ENCODE peak calls at places on chromosomes 11 and 22, in six cellular contexts. One of them, this sample, is unnamed.

GRCh38 chr11:2796091-2796490 is 89.5 kb downstream of the CDKN1C start:
- DNase-seq in suprapubic skin: peak
- DNase-seq in tibial nerve: peak
- DNase-seq in A549: no peak
- DNase-seq in upper lobe of left lung: peak
- DNase-seq in ovary: peak
- DNase-seq in this sample: no peak

GRCh38 chr22:50700387-50701075 is 27.9 kb downstream of the SHANK3 start:
- DNase-seq in upper lobe of left lung: no peak
- DNase-seq in A549: no peak
- DNase-seq in tibial nerve: no peak
- DNase-seq in ovary: peak
- DNase-seq in suprapubic skin: peak
- DNase-seq in this sample: no peak

GRCh38 chr11:73530109-73530508 is 67.8 kb downstream of the FAM168A start:
- DNase-seq in tibial nerve: no peak
- DNase-seq in ovary: no peak
- DNase-seq in A549: peak
- DNase-seq in suprapubic skin: no peak
- DNase-seq in upper lobe of left lung: no peak
- DNase-seq in this sample: no peak

GRCh38 chr22:47195156-47195675 is 432.8 kb downstream of the TBC1D22A start:
- DNase-seq in ovary: no peak
- DNase-seq in tibial nerve: peak
- DNase-seq in upper lobe of left lung: no peak
- DNase-seq in suprapubic skin: peak
- DNase-seq in A549: no peak
- DNase-seq in this sample: peak

GRCh38 chr11:103396237-103396636 is 287.0 kb downstream of the DYNC2H1 start:
- DNase-seq in upper lobe of left lung: no peak
- DNase-seq in tibial nerve: no peak
- DNase-seq in A549: no peak
- DNase-seq in ovary: no peak
- DNase-seq in suprapubic skin: no peak
- DNase-seq in this sample: no peak

GRCh38 chr22:44701824-44702478 is at the start of gene PRR5:
- DNase-seq in suprapubic skin: peak
- DNase-seq in upper lobe of left lung: peak
- DNase-seq in A549: peak
- DNase-seq in tibial nerve: peak
- DNase-seq in ovary: peak
- DNase-seq in this sample: peak

GRCh38 chr22:48476599-48476998 is 1351.1 kb downstream of the BRD1 start:
- DNase-seq in suprapubic skin: peak
- DNase-seq in A549: no peak
- DNase-seq in tibial nerve: no peak
- DNase-seq in ovary: no peak
- DNase-seq in upper lobe of left lung: no peak
- DNase-seq in this sample: no peak

GRCh38 chr11:832529-833113 is at the start of gene CD151:
- DNase-seq in A549: peak
- DNase-seq in ovary: no peak
- DNase-seq in tibial nerve: no peak
- DNase-seq in suprapubic skin: no peak
- DNase-seq in upper lobe of left lung: peak
- DNase-seq in this sample: peak

GRCh38 chr11:99693941-99694492 is 673.3 kb downstream of the CNTN5 start:
- DNase-seq in A549: peak
- DNase-seq in suprapubic skin: no peak
- DNase-seq in upper lobe of left lung: no peak
- DNase-seq in ovary: no peak
- DNase-seq in tibial nerve: no peak
- DNase-seq in this sample: no peak

GRCh38 chr11:108852701-108853100 is 187.8 kb downstream of the DDX10 start:
- DNase-seq in tibial nerve: no peak
- DNase-seq in upper lobe of left lung: no peak
- DNase-seq in ovary: no peak
- DNase-seq in suprapubic skin: no peak
- DNase-seq in A549: no peak
- DNase-seq in this sample: no peak

GRCh38 chr22:36197601-36198146 is 3.9 kb downstream of the APOL4 start:
- DNase-seq in tibial nerve: no peak
- DNase-seq in upper lobe of left lung: no peak
- DNase-seq in ovary: no peak
- DNase-seq in suprapubic skin: no peak
- DNase-seq in A549: no peak
- DNase-seq in this sample: no peak

GRCh38 chr11:22920939-22921565 is 60.8 kb upstream of the CCDC179 start:
- DNase-seq in ovary: no peak
- DNase-seq in A549: peak
- DNase-seq in suprapubic skin: no peak
- DNase-seq in tibial nerve: no peak
- DNase-seq in upper lobe of left lung: no peak
- DNase-seq in this sample: no peak

GRCh38 chr11:22633354-22633902 is 7.8 kb upstream of the FANCF start:
- DNase-seq in tibial nerve: no peak
- DNase-seq in ovary: no peak
- DNase-seq in upper lobe of left lung: no peak
- DNase-seq in A549: no peak
- DNase-seq in suprapubic skin: no peak
- DNase-seq in this sample: no peak

GRCh38 chr11:62108017-62108750 is 15.6 kb upstream of the INCENP start:
- DNase-seq in upper lobe of left lung: no peak
- DNase-seq in ovary: no peak
- DNase-seq in tibial nerve: no peak
- DNase-seq in suprapubic skin: no peak
- DNase-seq in A549: peak
- DNase-seq in this sample: no peak

GRCh38 chr11:94938399-94939055 is 34.8 kb downstream of the CWC15 start:
- DNase-seq in suprapubic skin: peak
- DNase-seq in A549: no peak
- DNase-seq in tibial nerve: peak
- DNase-seq in ovary: peak
- DNase-seq in upper lobe of left lung: no peak
- DNase-seq in this sample: no peak

GRCh38 chr11:65204646-65205601 is 23.2 kb downstream of the CAPN1 start:
- DNase-seq in ovary: no peak
- DNase-seq in suprapubic skin: peak
- DNase-seq in tibial nerve: no peak
- DNase-seq in A549: peak
- DNase-seq in upper lobe of left lung: peak
- DNase-seq in this sample: peak

GRCh38 chr11:3837793-3838192 is 3.0 kb downstream of the RHOG start:
- DNase-seq in upper lobe of left lung: no peak
- DNase-seq in suprapubic skin: peak
- DNase-seq in ovary: no peak
- DNase-seq in A549: no peak
- DNase-seq in tibial nerve: no peak
- DNase-seq in this sample: peak

GRCh38 chr11:128331317-128331716 is 256.0 kb downstream of the ETS1 start:
- DNase-seq in suprapubic skin: no peak
- DNase-seq in A549: no peak
- DNase-seq in tibial nerve: no peak
- DNase-seq in upper lobe of left lung: no peak
- DNase-seq in ovary: no peak
- DNase-seq in this sample: no peak

GRCh38 chr11:15750535-15751297 is 605.6 kb downstream of the SOX6 start:
- DNase-seq in ovary: no peak
- DNase-seq in upper lobe of left lung: peak
- DNase-seq in A549: no peak
- DNase-seq in suprapubic skin: no peak
- DNase-seq in tibial nerve: no peak
- DNase-seq in this sample: no peak

GRCh38 chr11:111819161-111820058 is 52.0 kb downstream of the ALG9 start:
- DNase-seq in tibial nerve: no peak
- DNase-seq in upper lobe of left lung: no peak
- DNase-seq in suprapubic skin: no peak
- DNase-seq in ovary: no peak
- DNase-seq in A549: no peak
- DNase-seq in this sample: peak

DNA sequence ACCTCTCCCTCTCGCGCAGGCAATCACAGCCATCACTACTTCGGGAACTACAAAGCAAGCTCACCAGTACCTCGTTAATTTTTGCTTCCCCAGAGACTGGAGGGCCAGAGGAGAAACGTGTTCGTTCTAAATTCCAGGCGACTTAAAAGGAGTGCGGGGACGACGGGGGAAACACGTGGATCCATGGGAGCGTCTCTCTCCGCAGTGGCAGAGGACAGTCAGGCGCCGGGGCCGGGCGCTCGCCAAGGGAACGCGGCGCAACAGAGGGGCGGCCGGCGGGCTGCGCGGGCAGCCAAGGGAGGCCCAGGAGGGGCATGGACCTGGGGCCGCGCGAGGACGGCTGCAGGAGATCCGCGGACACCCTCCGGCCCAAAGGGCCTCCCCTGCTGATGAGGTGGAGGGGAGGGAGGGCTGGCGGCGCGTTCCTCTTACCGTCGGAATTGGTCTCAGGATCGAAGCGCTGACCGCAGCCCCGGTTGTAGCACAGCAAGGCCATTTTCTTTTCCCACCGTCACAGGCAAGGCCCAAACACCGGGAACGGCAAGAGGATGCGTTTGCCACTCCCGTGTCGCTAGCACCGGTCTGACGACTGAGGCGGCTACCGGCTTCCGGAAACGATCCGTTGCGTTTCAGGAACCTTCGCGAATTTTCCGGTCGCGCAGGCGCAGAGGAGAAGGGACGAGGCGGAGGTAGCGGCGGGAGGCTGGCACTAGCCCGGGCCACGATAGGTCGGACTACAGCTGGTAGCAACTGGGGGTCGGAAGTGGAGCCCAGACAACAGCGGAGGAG is at the start of gene CHORDC1:
- DNase-seq in A549: peak
- DNase-seq in tibial nerve: peak
- DNase-seq in ovary: peak
- DNase-seq in suprapubic skin: peak
- DNase-seq in upper lobe of left lung: peak
- DNase-seq in this sample: peak
- TF ChIP-seq EP300 in A549: no peak
- TF ChIP-seq EP300 in tibial nerve: peak
- TF ChIP-seq EP300 in ovary: no peak
- TF ChIP-seq EP300 in suprapubic skin: no peak
- TF ChIP-seq EP300 in upper lobe of left lung: peak
- TF ChIP-seq EP300 in this sample: no peak

DNA sequence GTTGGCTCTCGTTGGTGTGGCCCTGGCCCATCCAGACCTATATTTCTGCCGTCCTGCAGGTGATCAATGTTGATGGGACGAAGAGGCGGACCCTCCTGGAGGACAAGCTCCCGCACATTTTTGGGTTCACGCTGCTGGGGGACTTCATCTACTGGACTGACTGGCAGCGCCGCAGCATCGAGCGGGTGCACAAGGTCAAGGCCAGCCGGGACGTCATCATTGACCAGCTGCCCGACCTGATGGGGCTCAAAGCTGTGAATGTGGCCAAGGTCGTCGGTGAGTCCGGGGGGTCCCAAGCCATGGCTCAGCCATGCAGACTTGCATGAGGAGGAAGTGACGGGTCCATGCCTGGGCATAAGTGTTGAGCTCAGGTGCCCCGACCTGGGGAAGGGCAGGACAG is 57.1 kb upstream of the PPP6R3 start:
- DNase-seq in suprapubic skin: no peak
- DNase-seq in A549: no peak
- DNase-seq in tibial nerve: no peak
- DNase-seq in ovary: no peak
- DNase-seq in upper lobe of left lung: peak
- DNase-seq in this sample: no peak
- TF ChIP-seq POLR2A in suprapubic skin: no peak
- TF ChIP-seq POLR2A in A549: no peak
- TF ChIP-seq POLR2A in tibial nerve: no peak
- TF ChIP-seq POLR2A in ovary: no peak
- TF ChIP-seq POLR2A in upper lobe of left lung: no peak
- TF ChIP-seq POLR2A in this sample: no peak

DNA sequence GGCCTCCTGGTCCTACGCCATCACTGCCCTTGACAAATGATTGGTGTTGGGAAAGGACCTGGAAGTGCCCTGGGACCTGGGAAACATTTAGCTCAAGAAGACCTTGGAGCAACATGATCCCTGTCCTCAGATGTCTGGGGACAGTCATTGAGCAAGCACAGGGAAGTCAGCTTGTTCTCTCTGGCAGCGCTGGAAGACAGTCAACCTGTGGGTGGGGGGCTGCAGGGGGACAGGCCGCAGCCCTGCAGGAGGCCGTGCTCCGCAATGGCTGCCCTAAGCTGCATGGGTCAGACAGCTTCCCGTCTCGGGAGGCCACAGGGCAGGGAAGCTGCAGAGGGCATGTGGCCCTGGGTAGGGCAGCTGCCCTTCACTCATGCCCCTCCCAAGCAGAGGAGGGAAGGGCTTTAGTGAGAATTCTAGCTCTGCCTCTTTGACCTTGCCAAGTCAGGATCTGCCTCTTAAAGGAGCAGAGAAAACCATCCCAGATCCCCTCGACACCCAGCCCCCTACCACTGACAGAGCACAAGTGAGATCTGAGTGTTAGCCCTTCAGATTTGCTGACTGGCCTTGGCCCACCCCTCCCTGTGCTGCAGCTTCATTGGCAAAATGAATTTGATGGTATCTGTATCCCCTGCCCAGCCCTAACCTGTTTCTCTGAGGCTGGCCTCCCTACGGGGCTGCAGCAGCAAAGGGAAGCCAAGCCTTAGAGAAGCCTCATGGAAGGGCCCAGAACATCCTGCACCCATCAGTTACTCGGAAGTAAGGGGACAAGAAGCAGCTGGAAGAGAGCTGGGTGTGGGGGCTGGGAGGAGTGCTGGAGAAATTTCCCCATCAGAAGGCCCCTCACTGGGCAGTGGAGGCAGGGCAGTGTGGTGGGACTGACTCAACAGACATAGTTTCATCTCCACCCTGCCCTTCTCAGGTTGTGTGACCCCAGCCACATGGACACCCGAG is 6.2 kb upstream of the SREBF2 start:
- DNase-seq in ovary: no peak
- DNase-seq in upper lobe of left lung: no peak
- DNase-seq in A549: no peak
- DNase-seq in tibial nerve: no peak
- DNase-seq in suprapubic skin: no peak
- DNase-seq in this sample: no peak
- TF ChIP-seq EP300 in ovary: no peak
- TF ChIP-seq EP300 in upper lobe of left lung: no peak
- TF ChIP-seq EP300 in A549: no peak
- TF ChIP-seq EP300 in tibial nerve: no peak
- TF ChIP-seq EP300 in suprapubic skin: no peak
- TF ChIP-seq EP300 in this sample: no peak

DNA sequence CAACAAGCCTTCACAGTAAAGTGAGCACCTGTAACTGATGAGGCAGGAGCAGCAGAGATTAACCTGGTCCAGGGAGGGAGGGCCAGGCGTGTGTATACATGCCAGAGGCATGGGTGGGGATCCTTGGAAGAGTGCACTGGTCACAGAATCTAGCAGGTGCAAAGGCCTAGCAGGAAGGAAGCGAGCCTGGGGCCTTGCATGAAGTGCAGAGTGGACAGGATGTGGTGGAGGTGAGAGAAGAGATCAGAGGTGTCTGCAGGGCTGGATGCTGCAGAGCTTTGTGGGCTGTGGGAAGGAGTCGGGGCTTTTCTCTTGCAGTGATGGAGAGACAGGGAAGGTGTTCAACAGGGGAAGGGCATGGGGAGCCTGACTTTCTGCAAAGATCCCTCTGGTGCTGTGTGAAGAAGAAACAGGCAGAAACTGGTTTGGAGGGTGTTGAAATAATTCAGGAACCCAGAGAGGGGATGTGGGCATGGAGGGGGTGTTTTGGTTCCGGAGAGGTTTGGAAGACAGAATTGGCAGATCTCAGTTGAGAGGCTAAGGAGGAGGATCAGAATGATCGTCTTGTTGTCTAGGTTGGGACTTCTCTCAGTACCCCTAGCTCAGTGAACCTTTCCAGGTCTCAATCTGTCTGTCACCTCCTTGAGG is 2.6 kb upstream of the TPST2 start:
- DNase-seq in A549: no peak
- DNase-seq in upper lobe of left lung: no peak
- DNase-seq in ovary: no peak
- DNase-seq in suprapubic skin: no peak
- DNase-seq in tibial nerve: no peak
- DNase-seq in this sample: peak
- TF ChIP-seq POLR2A in A549: no peak
- TF ChIP-seq POLR2A in upper lobe of left lung: no peak
- TF ChIP-seq POLR2A in ovary: no peak
- TF ChIP-seq POLR2A in suprapubic skin: no peak
- TF ChIP-seq POLR2A in tibial nerve: no peak
- TF ChIP-seq POLR2A in this sample: no peak

This sample was measured in stomach.